ENCODE peak calls at places on chromosome 22, in seven cellular contexts. S is AG10803, V is HTR-8/SVneo, B is mucosa of gallbladder, Q is testis, O is GM20000, R is T1000. W is an unnamed sample.

GRCh38 chr22:42313804-42314581 is 43.5 kb upstream of the TCF20 start:
- DNase-seq in S (no peak), V (no peak), B (peak; percentile 58), Q (peak; percentile 48), O (peak; percentile 66), R (no peak), W (peak; percentile 81)

GRCh38 chr22:22091400-22091878 is 108.9 kb upstream of the TOP3B start:
- DNase-seq in S (no peak), V (no peak), B (no peak), Q (no peak), O (no peak), R (no peak), W (no peak)

GRCh38 chr22:23282089-23282501 is 101.8 kb downstream of the BCR start:
- DNase-seq in S (peak; percentile 80), V (peak; percentile 62), B (peak; percentile 85), Q (peak; percentile 69), O (no peak), R (peak; percentile 86), W (no peak)

GRCh38 chr22:50481440-50482106 is at the start of gene ADM2:
- DNase-seq in S (peak; percentile 49), V (peak; percentile 53), B (no peak), Q (no peak), O (peak; percentile 84), R (no peak), W (peak; percentile 38)

GRCh38 chr22:19463491-19464469 is 15.2 kb downstream of the UFD1 start:
- DNase-seq in S (peak; percentile 63), V (peak; percentile 42), B (no peak), Q (no peak), O (no peak), R (peak; percentile 79), W (no peak)

GRCh38 chr22:28349114-28349513 is 330.5 kb downstream of the TTC28 start:
- DNase-seq in S (no peak), V (no peak), B (no peak), Q (no peak), O (no peak), R (no peak), W (no peak)

GRCh38 chr22:46085831-46086576 is 64.3 kb upstream of the PPARA start:
- DNase-seq in S (peak; percentile 94), V (no peak), B (peak; percentile 66), Q (no peak), O (no peak), R (peak; percentile 71), W (no peak)

GRCh38 chr22:31556627-31557203 is 60.4 kb downstream of the SFI1 start:
- DNase-seq in S (peak; percentile 44), V (peak; percentile 41), B (no peak), Q (no peak), O (no peak), R (no peak), W (no peak)

GRCh38 chr22:36321797-36322601 is 65.8 kb downstream of the MYH9 start:
- DNase-seq in S (no peak), V (no peak), B (no peak), Q (no peak), O (no peak), R (no peak), W (no peak)

GRCh38 chr22:36885474-36885873 is 24.7 kb downstream of the NCF4 start:
- DNase-seq in S (no peak), V (no peak), B (no peak), Q (no peak), O (no peak), R (no peak), W (no peak)

GRCh38 chr22:32199341-32199740 is 5.5 kb downstream of the RFPL2 start:
- DNase-seq in S (no peak), V (no peak), B (no peak), Q (no peak), O (no peak), R (no peak), W (no peak)

GRCh38 chr22:17807571-17808410 is 33.5 kb upstream of the BID start:
- DNase-seq in S (peak; percentile 70), V (no peak), B (peak; percentile 31), Q (no peak), O (no peak), R (no peak), W (peak; percentile 5)

GRCh38 chr22:49951986-49952896 is 8.3 kb upstream of the PIM3 start:
- DNase-seq in S (peak; percentile 88), V (peak; percentile 73), B (no peak), Q (no peak), O (no peak), R (no peak), W (no peak)

W was measured in NCI-H345.